ENCODE peak calls at places on chromosomes 2 and 18, in six cellular contexts. T, S, D, B, C and Z are unnamed samples.

GRCh38 chr2:71856709-71857525 is 290.7 kb downstream of the CYP26B1 start:
- DNase-seq in C (peak; percentile 43), B (peak; percentile 75), D (no peak), S (no peak), T (no peak), Z (no peak)

GRCh38 chr2:27442282-27442980 is at the start of gene KRTCAP3:
- DNase-seq in C (peak; percentile 8), B (peak; percentile 88), T (peak; percentile 37), D (no peak), S (no peak), Z (no peak)

GRCh38 chr18:36153203-36153602 is 23.5 kb downstream of the ELP2 start:
- DNase-seq in S (no peak), T (no peak), C (peak; percentile 96), B (peak; percentile 39), D (peak; percentile 67), Z (no peak)

GRCh38 chr2:68772109-68772508 is 37.5 kb downstream of the ARHGAP25 start:
- DNase-seq in C (no peak), T (no peak), S (no peak), D (no peak), B (no peak), Z (no peak)

GRCh38 chr18:44826418-44827259 is 146.0 kb downstream of the SETBP1 start:
- DNase-seq in D (peak; percentile 68), S (no peak), C (peak; percentile 93), T (peak; percentile 40), B (peak; percentile 81), Z (no peak)

GRCh38 chr2:75964646-75965045 is 253.9 kb upstream of the GCFC2 start:
- DNase-seq in S (no peak), D (no peak), C (no peak), B (no peak), T (no peak), Z (no peak)

GRCh38 chr2:235495373-235496238 is 1.8 kb downstream of the AGAP1 start:
- DNase-seq in T (no peak), C (no peak), D (no peak), S (no peak), B (peak; percentile 44), Z (no peak)

GRCh38 chr2:176445831-176446433 is 176.7 kb downstream of the MTX2 start:
- DNase-seq in C (peak; percentile 76), B (no peak), S (no peak), T (no peak), D (peak; percentile 66), Z (no peak)

GRCh38 chr2:170815746-170816498 is 765 bp upstream of the GAD1 start:
- DNase-seq in T (peak; percentile 69), D (peak; percentile 77), C (peak; percentile 41), S (peak; percentile 60), B (peak; percentile 93), Z (peak; percentile 55)

GRCh38 chr18:12092398-12093229 is 1.0 kb upstream of the ANKRD62 start:
- DNase-seq in C (no peak), D (no peak), B (peak; percentile 28), S (no peak), T (peak; percentile 66), Z (no peak)